ENCODE peak calls at places on chromosome 18, in four cellular contexts. One of them, this sample, is unnamed.
A peak's percentile ranks its signal among the peaks of the same experiment; 100 is the strongest.

GRCh38 chr18:78965260-78965659 is 14.4 kb upstream of the SALL3 start:
- DNase-seq in MCF 10A: no peak
- DNase-seq in D721Med: no peak
- DNase-seq in activated B cell treated with CpG ODN at 0.5 μM for 24 hours: no peak
- DNase-seq in this sample: no peak

GRCh38 chr18:8208716-8209115 is 400.5 kb upstream of the RAB12 start:
- DNase-seq in MCF 10A: no peak
- DNase-seq in D721Med: no peak
- DNase-seq in activated B cell treated with CpG ODN at 0.5 μM for 24 hours: no peak
- DNase-seq in this sample: no peak

GRCh38 chr18:64245461-64245860 is 96.6 kb upstream of the LINC00305 start:
- DNase-seq in MCF 10A: no peak
- DNase-seq in D721Med: no peak
- DNase-seq in activated B cell treated with CpG ODN at 0.5 μM for 24 hours: no peak
- DNase-seq in this sample: no peak

GRCh38 chr18:57077786-57078552 is 68.9 kb upstream of the BOD1L2 start:
- DNase-seq in MCF 10A: no peak
- DNase-seq in D721Med: no peak
- DNase-seq in activated B cell treated with CpG ODN at 0.5 μM for 24 hours: peak; percentile 46
- DNase-seq in this sample: no peak

GRCh38 chr18:63676526-63676925 is 14.8 kb upstream of the SERPINB3 start:
- DNase-seq in MCF 10A: peak; percentile 50
- DNase-seq in D721Med: no peak
- DNase-seq in activated B cell treated with CpG ODN at 0.5 μM for 24 hours: no peak
- DNase-seq in this sample: no peak

GRCh38 chr18:42568773-42569172 is 546.7 kb downstream of the RIT2 start:
- DNase-seq in MCF 10A: no peak
- DNase-seq in D721Med: no peak
- DNase-seq in activated B cell treated with CpG ODN at 0.5 μM for 24 hours: no peak
- DNase-seq in this sample: no peak

GRCh38 chr18:76443519-76444435 is 51.3 kb downstream of the ZNF516 start:
- DNase-seq in MCF 10A: no peak
- DNase-seq in D721Med: peak; percentile 95
- DNase-seq in activated B cell treated with CpG ODN at 0.5 μM for 24 hours: no peak
- DNase-seq in this sample: no peak

GRCh38 chr18:36128907-36129299 is 237 bp downstream of the SLC39A6 start:
- DNase-seq in MCF 10A: no peak
- DNase-seq in D721Med: no peak
- DNase-seq in activated B cell treated with CpG ODN at 0.5 μM for 24 hours: no peak
- DNase-seq in this sample: no peak

GRCh38 chr18:8359481-8359880 is 249.8 kb upstream of the RAB12 start:
- DNase-seq in MCF 10A: no peak
- DNase-seq in D721Med: no peak
- DNase-seq in activated B cell treated with CpG ODN at 0.5 μM for 24 hours: no peak
- DNase-seq in this sample: no peak

GRCh38 chr18:64259871-64260270 is 111.0 kb upstream of the LINC00305 start:
- DNase-seq in MCF 10A: no peak
- DNase-seq in D721Med: no peak
- DNase-seq in activated B cell treated with CpG ODN at 0.5 μM for 24 hours: no peak
- DNase-seq in this sample: no peak

GRCh38 chr18:52670903-52671302 is 330.9 kb downstream of the DCC start:
- DNase-seq in MCF 10A: peak; percentile 7
- DNase-seq in D721Med: no peak
- DNase-seq in activated B cell treated with CpG ODN at 0.5 μM for 24 hours: no peak
- DNase-seq in this sample: no peak

GRCh38 chr18:42514522-42514921 is 559.5 kb downstream of the PIK3C3 start:
- DNase-seq in MCF 10A: peak; percentile 74
- DNase-seq in D721Med: no peak
- DNase-seq in activated B cell treated with CpG ODN at 0.5 μM for 24 hours: no peak
- DNase-seq in this sample: no peak

GRCh38 chr18:21762181-21762772 is 21.7 kb downstream of the MIB1 start:
- DNase-seq in MCF 10A: no peak
- DNase-seq in D721Med: no peak
- DNase-seq in activated B cell treated with CpG ODN at 0.5 μM for 24 hours: no peak
- DNase-seq in this sample: no peak

GRCh38 chr18:57023483-57023882 is 123.4 kb upstream of the BOD1L2 start:
- DNase-seq in MCF 10A: no peak
- DNase-seq in D721Med: no peak
- DNase-seq in activated B cell treated with CpG ODN at 0.5 μM for 24 hours: no peak
- DNase-seq in this sample: no peak

GRCh38 chr18:10062292-10062940 is 148.6 kb downstream of the VAPA start:
- DNase-seq in MCF 10A: no peak
- DNase-seq in D721Med: no peak
- DNase-seq in activated B cell treated with CpG ODN at 0.5 μM for 24 hours: no peak
- DNase-seq in this sample: no peak

GRCh38 chr18:45456076-45457066 is 158.9 kb upstream of the SLC14A2 start:
- DNase-seq in MCF 10A: no peak
- DNase-seq in D721Med: no peak
- DNase-seq in activated B cell treated with CpG ODN at 0.5 μM for 24 hours: peak; percentile 27
- DNase-seq in this sample: no peak

GRCh38 chr18:57668021-57668420 is 46.4 kb upstream of the NARS1 start:
- DNase-seq in MCF 10A: no peak
- DNase-seq in D721Med: no peak
- DNase-seq in activated B cell treated with CpG ODN at 0.5 μM for 24 hours: no peak
- DNase-seq in this sample: no peak

GRCh38 chr18:58158008-58158407 is 114.0 kb downstream of the NEDD4L start:
- DNase-seq in MCF 10A: no peak
- DNase-seq in D721Med: no peak
- DNase-seq in activated B cell treated with CpG ODN at 0.5 μM for 24 hours: no peak
- DNase-seq in this sample: no peak

GRCh38 chr18:11047156-11047555 is 102.2 kb downstream of the PIEZO2 start:
- DNase-seq in MCF 10A: no peak
- DNase-seq in D721Med: no peak
- DNase-seq in activated B cell treated with CpG ODN at 0.5 μM for 24 hours: no peak
- DNase-seq in this sample: no peak

GRCh38 chr18:12159446-12159845 is 65.8 kb downstream of the ANKRD62 start:
- DNase-seq in MCF 10A: peak; percentile 73
- DNase-seq in D721Med: no peak
- DNase-seq in activated B cell treated with CpG ODN at 0.5 μM for 24 hours: no peak
- DNase-seq in this sample: no peak

GRCh38 chr18:659597-659996 is 2.1 kb downstream of the TYMS start:
- DNase-seq in MCF 10A: no peak
- DNase-seq in D721Med: no peak
- DNase-seq in activated B cell treated with CpG ODN at 0.5 μM for 24 hours: no peak
- DNase-seq in this sample: no peak

GRCh38 chr18:54742120-54742519 is 86.2 kb upstream of the RAB27B start:
- DNase-seq in MCF 10A: peak; percentile 46
- DNase-seq in D721Med: no peak
- DNase-seq in activated B cell treated with CpG ODN at 0.5 μM for 24 hours: no peak
- DNase-seq in this sample: no peak

GRCh38 chr18:58965291-58965929 is 100.7 kb downstream of the ZNF532 start:
- DNase-seq in MCF 10A: no peak
- DNase-seq in D721Med: peak; percentile 51
- DNase-seq in activated B cell treated with CpG ODN at 0.5 μM for 24 hours: no peak
- DNase-seq in this sample: no peak

GRCh38 chr18:7020995-7021777 is 96.4 kb downstream of the LAMA1 start:
- DNase-seq in MCF 10A: no peak
- DNase-seq in D721Med: no peak
- DNase-seq in activated B cell treated with CpG ODN at 0.5 μM for 24 hours: no peak
- DNase-seq in this sample: no peak
- TF ChIP-seq CTCF in MCF 10A: peak; percentile 17
- TF ChIP-seq CTCF in D721Med: no peak
- TF ChIP-seq CTCF in activated B cell treated with CpG ODN at 0.5 μM for 24 hours: no peak
- TF ChIP-seq CTCF in this sample: no peak

GRCh38 chr18:48028081-48028480 is 97.6 kb upstream of the SMAD2 start:
- DNase-seq in MCF 10A: no peak
- DNase-seq in D721Med: no peak
- DNase-seq in activated B cell treated with CpG ODN at 0.5 μM for 24 hours: no peak
- DNase-seq in this sample: peak; percentile 13
- TF ChIP-seq CTCF in MCF 10A: no peak
- TF ChIP-seq CTCF in D721Med: no peak
- TF ChIP-seq CTCF in activated B cell treated with CpG ODN at 0.5 μM for 24 hours: no peak
- TF ChIP-seq CTCF in this sample: no peak

GRCh38 chr18:14075196-14075595 is 57.0 kb downstream of the ZNF519 start:
- DNase-seq in MCF 10A: no peak
- DNase-seq in D721Med: no peak
- DNase-seq in activated B cell treated with CpG ODN at 0.5 μM for 24 hours: no peak
- DNase-seq in this sample: no peak
- TF ChIP-seq CTCF in MCF 10A: no peak
- TF ChIP-seq CTCF in D721Med: no peak
- TF ChIP-seq CTCF in activated B cell treated with CpG ODN at 0.5 μM for 24 hours: no peak
- TF ChIP-seq CTCF in this sample: no peak

DNA sequence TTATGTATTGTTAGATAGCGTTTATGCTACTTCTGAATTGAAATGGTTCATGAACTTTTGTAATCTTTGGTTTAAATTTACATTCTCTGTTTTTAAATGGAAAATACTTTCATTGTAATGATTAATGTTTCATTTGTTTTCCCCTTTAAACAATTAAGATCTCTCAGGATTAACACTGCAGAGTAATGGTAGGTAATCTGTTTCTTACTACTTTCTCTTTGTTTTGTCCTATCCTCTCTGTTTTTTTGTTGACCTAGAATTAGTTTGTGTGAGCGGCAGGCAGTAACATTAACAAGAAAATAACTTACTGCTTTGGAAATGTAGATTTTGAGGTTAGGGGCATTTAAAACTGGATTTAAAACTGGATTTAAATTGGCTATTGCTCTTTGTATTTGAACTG is 19.1 kb downstream of the SMAD4 start:
- DNase-seq in MCF 10A: no peak
- DNase-seq in D721Med: no peak
- DNase-seq in activated B cell treated with CpG ODN at 0.5 μM for 24 hours: no peak
- DNase-seq in this sample: no peak
- TF ChIP-seq CTCF in MCF 10A: no peak
- TF ChIP-seq CTCF in D721Med: no peak
- TF ChIP-seq CTCF in activated B cell treated with CpG ODN at 0.5 μM for 24 hours: no peak
- TF ChIP-seq CTCF in this sample: no peak

GRCh38 chr18:34783485-34783884 is 73.4 kb downstream of the DTNA start:
- DNase-seq in MCF 10A: no peak
- DNase-seq in D721Med: no peak
- DNase-seq in activated B cell treated with CpG ODN at 0.5 μM for 24 hours: no peak
- DNase-seq in this sample: no peak
- TF ChIP-seq CTCF in MCF 10A: no peak
- TF ChIP-seq CTCF in D721Med: no peak
- TF ChIP-seq CTCF in activated B cell treated with CpG ODN at 0.5 μM for 24 hours: no peak
- TF ChIP-seq CTCF in this sample: no peak

GRCh38 chr18:5604778-5605177 is 61.0 kb upstream of the EPB41L3 start:
- DNase-seq in MCF 10A: no peak
- DNase-seq in D721Med: no peak
- DNase-seq in activated B cell treated with CpG ODN at 0.5 μM for 24 hours: no peak
- DNase-seq in this sample: no peak

GRCh38 chr18:5601188-5601624 is 57.4 kb upstream of the EPB41L3 start:
- DNase-seq in MCF 10A: no peak
- DNase-seq in D721Med: no peak
- DNase-seq in activated B cell treated with CpG ODN at 0.5 μM for 24 hours: no peak
- DNase-seq in this sample: no peak

GRCh38 chr18:5596585-5596984 is 52.8 kb upstream of the EPB41L3 start:
- DNase-seq in MCF 10A: no peak
- DNase-seq in D721Med: no peak
- DNase-seq in activated B cell treated with CpG ODN at 0.5 μM for 24 hours: no peak
- DNase-seq in this sample: no peak

GRCh38 chr18:5603153-5603552 is 59.4 kb upstream of the EPB41L3 start:
- DNase-seq in MCF 10A: no peak
- DNase-seq in D721Med: no peak
- DNase-seq in activated B cell treated with CpG ODN at 0.5 μM for 24 hours: no peak
- DNase-seq in this sample: no peak

DNA sequence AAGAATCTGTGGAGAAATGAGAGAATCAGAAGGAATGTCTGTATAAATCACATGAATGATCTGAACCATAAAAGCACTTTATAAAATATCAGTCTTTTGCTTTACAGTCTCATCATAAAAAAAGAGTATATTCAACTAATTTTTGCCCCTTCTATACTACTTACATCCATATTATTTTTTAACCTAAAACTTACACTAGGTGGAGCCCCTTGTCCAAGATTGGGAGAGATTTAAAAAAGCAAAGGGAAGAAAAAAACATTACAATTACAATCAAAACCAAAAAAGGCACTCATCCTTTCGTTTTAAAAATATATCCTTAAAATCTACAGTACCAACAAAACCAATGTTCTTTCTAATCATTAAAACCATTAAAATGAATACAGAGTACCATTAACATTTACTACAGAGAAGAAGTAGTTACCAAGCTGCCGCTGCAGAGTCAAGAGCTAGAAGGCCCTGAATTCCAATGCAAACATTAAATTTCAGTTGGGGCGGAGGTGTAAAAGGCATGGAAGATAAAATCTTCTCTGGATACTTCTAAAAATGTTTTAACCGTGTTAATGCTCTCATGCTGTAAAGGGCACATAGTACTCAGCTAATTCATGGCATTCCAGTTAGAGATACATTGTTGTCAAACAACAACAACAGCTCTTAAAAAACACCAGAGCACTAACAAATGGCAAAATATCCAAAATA is 56.7 kb upstream of the EPB41L3 start:
- DNase-seq in MCF 10A: peak; percentile 14
- DNase-seq in D721Med: no peak
- DNase-seq in activated B cell treated with CpG ODN at 0.5 μM for 24 hours: no peak
- DNase-seq in this sample: no peak
- TF ChIP-seq CTCF in MCF 10A: peak; percentile 23
- TF ChIP-seq CTCF in D721Med: peak; percentile 55
- TF ChIP-seq CTCF in activated B cell treated with CpG ODN at 0.5 μM for 24 hours: no peak
- TF ChIP-seq CTCF in this sample: peak; percentile 42